ENCODE peak calls at places on chromosomes 3 and 15, in four cellular contexts. A is astrocyte of the spinal cord, M is brain microvascular endothelial cell, Q is A549. E is an unnamed sample.

GRCh38 chr3:178392553-178392952 is 143.7 kb upstream of the KCNMB2 start:
- DNase-seq in Q (no peak), M (peak), A (peak), E (no peak)

GRCh38 chr3:194277547-194278091 is 73.5 kb downstream of the CPN2 start:
- DNase-seq in Q (no peak), M (no peak), A (peak), E (no peak)

GRCh38 chr3:189058071-189058470 is 113.7 kb upstream of the TPRG1 start:
- DNase-seq in M (no peak), Q (no peak), A (no peak), E (no peak)

GRCh38 chr3:89113887-89114840 is 6.7 kb downstream of the EPHA3 start:
- DNase-seq in A (peak), Q (peak), M (peak), E (no peak)

GRCh38 chr15:90419738-90420487 is 31.9 kb downstream of the IQGAP1 start:
- DNase-seq in A (peak), Q (peak), M (peak), E (peak)

GRCh38 chr15:51669381-51669780 is 11.9 kb upstream of the SCG3 start:
- DNase-seq in Q (no peak), A (no peak), M (no peak), E (no peak)

GRCh38 chr3:139127101-139127500 is 82.4 kb upstream of the PRR23C start:
- DNase-seq in A (peak), M (peak), Q (no peak), E (peak)

GRCh38 chr3:76438971-76439370 is 600.9 kb upstream of the ROBO2 start:
- DNase-seq in Q (no peak), M (peak), A (peak), E (peak)

GRCh38 chr15:67690936-67691335 is 134.4 kb upstream of the SKOR1 start:
- DNase-seq in Q (no peak), M (peak), A (peak), E (peak)

GRCh38 chr15:52225230-52225629 is 34.0 kb upstream of the GNB5 start:
- DNase-seq in A (no peak), Q (no peak), M (no peak), E (no peak)

GRCh38 chr15:69542028-69542427 is 89.4 kb downstream of the RPLP1 start:
- DNase-seq in Q (no peak), A (no peak), M (no peak), E (no peak)

GRCh38 chr3:194959217-194959616 is 273.5 kb downstream of the FAM43A start:
- DNase-seq in Q (no peak), A (no peak), M (no peak), E (no peak)

GRCh38 chr3:15171096-15171495 is 35.0 kb upstream of the CAPN7 start:
- DNase-seq in M (no peak), Q (no peak), A (peak), E (no peak)

GRCh38 chr3:170689218-170689874 is 103.5 kb upstream of the SLC7A14 start:
- DNase-seq in A (peak), M (peak), Q (peak), E (peak)

GRCh38 chr3:42635111-42635510 is 18.4 kb upstream of the ZBTB47 start:
- DNase-seq in Q (peak), M (no peak), A (peak), E (no peak)

GRCh38 chr3:111794701-111795100 is 64.4 kb upstream of the PHLDB2 start:
- DNase-seq in Q (no peak), A (no peak), M (no peak), E (no peak)

GRCh38 chr3:38497026-38497425 is 886 bp downstream of the EXOG start:
- DNase-seq in Q (no peak), M (no peak), A (no peak), E (no peak)

GRCh38 chr3:88061749-88062148 is 2.7 kb downstream of the ZNF654 start:
- DNase-seq in Q (no peak), M (no peak), A (no peak), E (no peak)

GRCh38 chr3:194730369-194730768 is 44.7 kb downstream of the FAM43A start:
- DNase-seq in Q (no peak), A (no peak), M (no peak), E (no peak)

GRCh38 chr15:37199546-37199945 is 99.2 kb upstream of the MEIS2 start:
- DNase-seq in Q (no peak), A (no peak), M (no peak), E (no peak)

GRCh38 chr15:63335543-63336240 is 46.0 kb downstream of the CA12 start:
- DNase-seq in Q (no peak), M (no peak), A (no peak), E (no peak)

GRCh38 chr3:157754415-157754814 is 251.2 kb upstream of the VEPH1 start:
- DNase-seq in M (no peak), A (no peak), Q (no peak), E (no peak)

GRCh38 chr3:99625643-99626414 is 12.6 kb upstream of the COL8A1 start:
- DNase-seq in M (no peak), Q (no peak), A (peak), E (peak)

GRCh38 chr3:29533992-29534391 is 253.1 kb downstream of the RBMS3 start:
- DNase-seq in Q (no peak), M (no peak), A (no peak), E (no peak)

GRCh38 chr3:160373655-160374054 is 25.4 kb downstream of the IFT80 start:
- DNase-seq in M (no peak), A (no peak), Q (no peak), E (no peak)

GRCh38 chr3:137792633-137793271 is 28.6 kb downstream of the SOX14 start:
- DNase-seq in M (peak), A (no peak), Q (peak), E (no peak)

GRCh38 chr3:9820944-9821343 is 10.9 kb downstream of the TTLL3 start:
- DNase-seq in A (no peak), M (peak), Q (peak), E (no peak)

GRCh38 chr3:32238816-32239637 is 547 bp downstream of the CMTM8 start:
- DNase-seq in Q (peak), A (peak), M (no peak), E (no peak)

GRCh38 chr3:100603449-100603848 is 6.0 kb upstream of the ADGRG7 start:
- DNase-seq in M (peak), A (peak), Q (peak), E (no peak)

GRCh38 chr3:178385280-178385952 is 150.8 kb upstream of the KCNMB2 start:
- DNase-seq in Q (peak), M (peak), A (peak), E (no peak)

GRCh38 chr15:82810863-82811421 is 1.5 kb downstream of the WHAMM start:
- DNase-seq in M (no peak), A (no peak), Q (no peak), E (no peak)

DNA sequence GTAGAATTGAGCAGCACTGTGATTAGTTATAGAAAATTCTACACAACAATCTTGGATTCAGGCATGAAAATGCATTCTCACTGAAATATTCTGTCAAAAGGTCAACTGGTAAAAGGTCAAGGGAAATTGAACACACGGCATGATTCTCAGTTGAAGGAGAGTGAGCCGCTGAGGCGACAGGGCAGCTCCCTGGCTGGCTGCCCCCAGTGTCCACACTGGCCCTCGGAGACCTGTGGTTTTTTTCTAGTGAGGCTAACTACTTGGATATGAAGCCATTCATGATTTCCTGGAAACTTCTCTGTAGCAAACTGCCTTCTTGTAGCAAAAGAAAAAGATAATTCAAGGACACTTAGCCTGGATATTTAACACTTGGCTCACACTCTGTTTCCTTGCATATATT is 37.2 kb downstream of the AADACL2 start:
- DNase-seq in Q (peak), M (peak), A (peak), E (peak)
- H3K4me3 ChIP-seq in Q (peak), M (no peak), A (no peak), E (no peak)

GRCh38 chr3:4302747-4303146 is 422 bp upstream of the SETMAR start:
- DNase-seq in Q (no peak), A (no peak), M (no peak), E (no peak)

GRCh38 chr3:4306860-4307259 is 3.7 kb downstream of the SETMAR start:
- DNase-seq in Q (no peak), M (no peak), A (peak), E (no peak)

GRCh38 chr3:4306091-4306490 is 2.9 kb downstream of the SETMAR start:
- DNase-seq in Q (no peak), A (no peak), M (no peak), E (no peak)

GRCh38 chr3:4297486-4297885 is 5.7 kb upstream of the SETMAR start:
- DNase-seq in Q (no peak), M (no peak), A (no peak), E (no peak)

GRCh38 chr3:4303187-4304123 is at the start of gene SETMAR:
- DNase-seq in Q (peak), A (peak), M (peak), E (peak)
- H3K4me3 ChIP-seq in Q (peak), A (peak), M (peak), E (peak)

GRCh38 chr3:128408693-128409620 is 57.7 kb downstream of the DNAJB8 start:
- DNase-seq in Q (no peak), M (no peak), A (no peak), E (no peak)
- H3K4me3 ChIP-seq in Q (no peak), M (no peak), A (no peak), E (no peak)

GRCh38 chr15:40931300-40932142 is 2.4 kb downstream of the DLL4 start:
- DNase-seq in M (no peak), A (no peak), Q (no peak), E (no peak)
- H3K4me3 ChIP-seq in M (no peak), A (no peak), Q (no peak), E (no peak)

GRCh38 chr3:186959029-186959624 is 28.8 kb downstream of the ST6GAL1 start:
- DNase-seq in A (no peak), M (no peak), Q (no peak), E (no peak)
- H3K4me3 ChIP-seq in A (no peak), M (no peak), Q (no peak), E (no peak)

DNA sequence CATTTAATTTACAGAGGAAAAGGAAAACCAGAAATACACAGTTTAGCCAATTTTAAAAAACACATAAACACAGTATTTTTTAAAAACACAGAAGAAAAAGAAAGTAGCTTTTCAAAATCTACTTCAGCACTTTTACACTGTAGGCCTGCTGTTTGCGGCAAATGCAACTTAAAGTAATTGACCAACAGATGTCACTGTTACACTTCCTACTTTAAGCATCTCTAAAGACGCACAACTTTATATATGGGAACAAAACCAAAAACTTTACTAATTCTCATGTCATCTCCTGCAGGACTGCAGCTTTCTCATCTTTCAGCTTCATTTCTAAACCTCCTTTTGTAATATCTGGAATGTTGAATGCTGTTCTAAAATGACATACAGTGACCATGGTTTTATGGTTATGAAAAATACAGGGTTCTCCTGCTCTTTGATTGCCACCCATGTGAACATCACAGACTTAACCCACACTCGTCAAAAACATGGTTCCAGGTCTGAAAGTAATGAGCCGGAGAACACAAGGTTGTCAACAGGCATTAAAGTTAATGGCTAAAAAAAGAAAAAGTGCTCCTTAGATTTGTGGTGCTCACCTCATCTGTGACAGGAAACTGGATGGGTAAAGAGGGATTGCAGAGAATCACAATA is 107.9 kb downstream of the FMN1 start:
- DNase-seq in A (peak), Q (peak), M (peak), E (peak)
- H3K4me3 ChIP-seq in A (no peak), Q (no peak), M (no peak), E (no peak)

GRCh38 chr15:47727676-47728075 is 10.4 kb downstream of the SEMA6D start:
- DNase-seq in M (no peak), A (no peak), Q (no peak), E (no peak)
- H3K4me3 ChIP-seq in M (no peak), A (no peak), Q (no peak), E (no peak)

DNA sequence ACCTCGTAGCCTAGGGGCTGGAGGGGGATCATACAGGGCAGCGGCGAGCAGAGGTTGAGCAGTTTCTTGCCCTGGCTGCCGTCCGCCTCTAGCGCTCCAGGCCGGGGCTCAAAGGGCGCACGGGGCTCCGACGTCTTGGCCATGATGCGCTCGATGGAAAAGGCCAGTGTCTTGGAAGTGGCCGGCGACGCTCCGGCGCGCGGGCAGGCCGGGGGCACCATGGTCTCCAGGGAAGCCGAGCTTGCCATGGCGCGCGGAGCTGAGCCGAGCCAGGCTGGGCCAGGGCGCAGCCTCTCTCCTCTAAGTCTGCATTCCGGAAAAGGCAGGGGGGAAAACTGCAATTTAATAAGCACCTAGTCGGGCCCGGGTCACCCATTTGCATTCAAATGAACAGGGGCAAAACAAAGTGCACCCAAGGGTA is 719 bp downstream of the FEZF2 start:
- DNase-seq in A (no peak), Q (peak), M (no peak), E (no peak)
- H3K4me3 ChIP-seq in A (no peak), Q (no peak), M (no peak), E (no peak)